ENCODE peak calls at places on chromosomes 16 and 17, in eight cellular contexts. L is glutamatergic neuron; Y is cardiac muscle cell; N is cardiac fibroblast; C is progenitor cell of endocrine pancreas; A is A549; D is CD4-positive, alpha-beta T cell; I is astrocyte of the spinal cord. T is an unnamed sample.

GRCh38 chr16:29806641-29807425 is 504 bp downstream of the MAZ start:
- DNase-seq in Y (peak; percentile 48), N (peak; percentile 40), C (no peak), A (peak; percentile 88), D (no peak), I (peak; percentile 64), L (peak; percentile 68), T (no peak)

GRCh38 chr17:61397086-61397842 is 2.4 kb upstream of the TBX2 start:
- DNase-seq in L (peak; percentile 67), Y (peak; percentile 30), A (no peak), I (no peak), D (no peak), N (peak; percentile 57), C (no peak), T (no peak)

GRCh38 chr16:74862743-74863244 is 88.2 kb upstream of the FA2H start:
- DNase-seq in D (no peak), N (peak; percentile 64), A (peak; percentile 63), L (no peak), C (no peak), I (peak; percentile 50), Y (peak; percentile 60), T (peak; percentile 16)

GRCh38 chr17:76957600-76958464 is 89.6 kb downstream of the MGAT5B start:
- DNase-seq in N (peak; percentile 36), Y (peak; percentile 22), D (no peak), C (no peak), I (peak; percentile 32), A (no peak), L (no peak), T (no peak)

GRCh38 chr17:83161298-83162034 is 82.1 kb downstream of the METRNL start:
- DNase-seq in Y (peak; percentile 6), I (peak; percentile 19), N (no peak), D (no peak), L (no peak), C (no peak), A (no peak), T (no peak)

GRCh38 chr16:86096850-86097249 is 197.9 kb downstream of the IRF8 start:
- DNase-seq in A (no peak), D (no peak), Y (no peak), N (no peak), C (no peak), I (no peak), L (no peak), T (no peak)

GRCh38 chr17:60076811-60077210 is 1.9 kb downstream of the HEATR6 start:
- DNase-seq in A (no peak), C (no peak), Y (no peak), L (no peak), D (no peak), I (no peak), N (no peak), T (no peak)

GRCh38 chr17:19996502-19996901 is 12.7 kb upstream of the SPECC1 start:
- DNase-seq in I (no peak), Y (peak; percentile 52), C (no peak), L (peak; percentile 15), N (no peak), A (no peak), D (no peak), T (no peak)

GRCh38 chr17:17109896-17110295 is 67.6 kb downstream of the MPRIP start:
- DNase-seq in Y (no peak), I (no peak), D (no peak), N (no peak), L (no peak), C (no peak), A (peak; percentile 62), T (no peak)

GRCh38 chr17:82963104-82963950 is 116.1 kb upstream of the METRNL start:
- DNase-seq in L (peak; percentile 74), N (peak; percentile 79), I (peak; percentile 78), A (peak; percentile 28), D (no peak), Y (peak; percentile 86), C (peak; percentile 54), T (no peak)

GRCh38 chr17:77829871-77830799 is 128.4 kb upstream of the TNRC6C start:
- DNase-seq in I (peak; percentile 83), L (peak; percentile 55), D (no peak), N (peak; percentile 82), C (no peak), Y (peak; percentile 86), A (no peak), T (no peak)

GRCh38 chr17:45703348-45703747 is 80.8 kb upstream of the CRHR1 start:
- DNase-seq in D (no peak), L (no peak), A (no peak), C (no peak), N (no peak), I (no peak), Y (no peak), T (no peak)

GRCh38 chr16:78648517-78648916 is 549.1 kb downstream of the WWOX start:
- DNase-seq in A (no peak), I (peak; percentile 5), Y (peak; percentile 28), D (no peak), C (no peak), N (peak; percentile 17), L (no peak), T (no peak)

GRCh38 chr17:32350662-32351418 is 883 bp downstream of the ZNF207 start:
- DNase-seq in Y (peak; percentile 80), D (no peak), L (no peak), A (peak; percentile 79), N (peak; percentile 80), I (peak; percentile 69), C (no peak), T (no peak)

GRCh38 chr17:79612468-79613194 is 1.8 kb upstream of the RBFOX3 start:
- DNase-seq in L (peak; percentile 82), A (peak; percentile 92), N (peak; percentile 42), D (peak; percentile 16), C (peak; percentile 70), Y (peak; percentile 35), I (no peak), T (no peak)

DNA sequence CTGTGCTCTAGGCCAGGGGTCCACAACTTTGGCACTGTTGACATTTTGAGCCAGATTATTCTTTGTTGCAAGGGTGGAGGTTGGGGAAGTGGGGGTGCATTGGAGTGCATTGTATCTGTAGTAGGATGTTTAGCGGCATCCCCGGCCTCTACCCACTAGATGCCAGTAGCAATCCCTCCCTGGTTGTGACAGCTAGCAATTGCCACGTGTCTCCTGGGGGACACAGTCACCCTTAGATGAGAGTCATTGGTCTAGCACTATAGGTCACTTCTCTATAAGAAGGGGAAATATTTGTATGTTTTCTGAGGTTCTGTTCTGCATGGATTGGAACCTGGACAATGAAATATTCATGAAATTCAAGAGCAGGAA is 32.4 kb downstream of the MSI2 start:
- DNase-seq in L (no peak), C (no peak), D (no peak), A (no peak), Y (no peak), N (no peak), I (no peak), T (no peak)
- TF ChIP-seq CTCF in L (no peak), C (no peak), D (no peak), A (no peak), Y (no peak), N (no peak), I (no peak), T (no peak)

DNA sequence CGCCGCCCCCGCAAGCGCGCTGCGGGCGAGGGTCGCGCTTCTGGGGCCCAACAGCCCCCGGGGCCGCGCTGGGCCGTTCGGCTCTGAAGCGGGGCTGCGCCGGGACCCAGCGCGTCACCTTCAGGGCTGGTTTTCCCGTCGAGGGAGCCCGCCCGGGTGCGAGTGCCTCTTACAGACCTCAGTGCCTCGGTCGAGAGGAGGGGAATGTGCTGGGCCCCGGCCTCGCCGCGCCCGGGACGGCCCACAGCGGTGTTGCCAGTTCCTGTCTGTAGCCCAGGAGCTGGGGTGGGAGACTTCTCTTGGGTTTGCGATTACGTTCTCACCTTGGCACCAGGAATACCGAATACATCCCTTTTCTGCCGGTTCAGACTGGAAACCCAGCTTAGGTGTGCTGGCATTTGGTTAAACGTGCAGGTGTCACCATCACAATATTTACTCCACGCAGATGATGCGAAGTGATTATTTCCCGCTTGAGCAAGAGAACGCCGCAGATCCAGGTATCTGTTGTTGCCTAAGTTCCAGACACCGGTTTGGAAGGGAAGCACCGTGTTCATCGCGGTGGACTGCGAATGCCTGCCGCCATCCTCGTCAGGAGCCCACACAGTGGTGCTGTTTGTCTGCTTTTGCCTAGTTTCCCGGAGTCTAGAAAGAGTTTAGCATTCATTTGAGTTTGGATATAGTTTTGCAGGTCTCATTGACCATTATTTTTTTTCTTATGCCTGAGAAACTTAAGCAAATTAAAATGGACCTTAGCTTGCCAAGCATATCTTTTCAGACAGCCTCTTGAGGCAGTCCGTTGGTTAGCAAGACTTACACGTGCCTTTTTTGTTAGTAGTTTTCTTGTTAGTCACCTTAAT is 915 bp downstream of the MAP1LC3B start:
- DNase-seq in I (peak; percentile 54), Y (peak; percentile 48), C (peak; percentile 28), L (peak; percentile 60), D (peak; percentile 28), A (peak; percentile 46), N (peak; percentile 55), T (no peak)
- TF ChIP-seq CTCF in I (peak; percentile 48), Y (peak; percentile 35), C (peak; percentile 14), L (no peak), D (no peak), A (no peak), N (peak; percentile 23), T (peak; percentile 43)

GRCh38 chr16:51374790-51375189 is 223.7 kb upstream of the SALL1 start:
- DNase-seq in D (no peak), Y (no peak), C (no peak), A (no peak), L (no peak), I (no peak), N (no peak), T (no peak)

GRCh38 chr16:51374346-51374745 is 223.3 kb upstream of the SALL1 start:
- DNase-seq in A (peak; percentile 20), N (peak; percentile 78), Y (peak; percentile 62), I (peak; percentile 85), L (no peak), D (no peak), C (no peak), T (no peak)

GRCh38 chr16:51376080-51376479 is 225.0 kb upstream of the SALL1 start:
- DNase-seq in L (no peak), N (no peak), C (no peak), I (no peak), A (peak; percentile 8), Y (no peak), D (no peak), T (no peak)
- TF ChIP-seq CTCF in L (peak; percentile 20), N (peak; percentile 1), C (no peak), I (no peak), A (peak; percentile 7), Y (no peak), D (no peak), T (no peak)

GRCh38 chr17:74873874-74874614 is 1.2 kb upstream of the FDXR start:
- DNase-seq in I (no peak), Y (no peak), N (no peak), C (no peak), A (peak; percentile 78), L (no peak), D (no peak), T (no peak)

GRCh38 chr17:74874615-74875037 is 1.8 kb upstream of the FDXR start:
- DNase-seq in A (no peak), I (no peak), N (no peak), Y (no peak), L (no peak), C (no peak), D (no peak), T (no peak)

GRCh38 chr17:74873036-74873873 is 461 bp upstream of the FDXR start:
- DNase-seq in N (peak; percentile 100), A (peak; percentile 100), D (peak; percentile 100), C (peak; percentile 98), I (peak; percentile 100), Y (peak; percentile 100), L (peak; percentile 98), T (peak; percentile 99)

GRCh38 chr17:74875970-74876593 is 3.3 kb upstream of the FDXR start:
- DNase-seq in I (no peak), D (no peak), N (no peak), Y (no peak), L (no peak), C (no peak), A (no peak), T (no peak)

GRCh38 chr17:74875155-74875969 is 2.6 kb upstream of the FDXR start:
- DNase-seq in I (no peak), L (no peak), N (no peak), A (no peak), Y (no peak), C (no peak), D (no peak), T (no peak)
- TF ChIP-seq CTCF in I (no peak), L (no peak), N (no peak), A (no peak), Y (no peak), C (no peak), D (no peak), T (no peak)